ENCODE peak calls at places on chromosomes 11 and 22, in six cellular contexts. One of them, this sample, is unnamed.

GRCh38 chr22:23183107-23183698 is 2.9 kb downstream of the BCR start:
- DNase-seq in midbrain: peak; percentile 83
- DNase-seq in kidney: peak; percentile 81
- DNase-seq in EH: peak; percentile 62
- DNase-seq in BE2C: peak; percentile 83
- DNase-seq in SW 1271: no peak
- DNase-seq in this sample: peak; percentile 94

GRCh38 chr11:64040684-64041267 is 5.0 kb downstream of the FLRT1 start:
- DNase-seq in SW 1271: no peak
- DNase-seq in midbrain: peak; percentile 52
- DNase-seq in kidney: no peak
- DNase-seq in EH: no peak
- DNase-seq in BE2C: no peak
- DNase-seq in this sample: peak; percentile 93

GRCh38 chr11:65389294-65389980 is 3.0 kb downstream of the FRMD8 start:
- DNase-seq in BE2C: no peak
- DNase-seq in midbrain: no peak
- DNase-seq in EH: no peak
- DNase-seq in kidney: peak; percentile 71
- DNase-seq in SW 1271: no peak
- DNase-seq in this sample: peak; percentile 38

GRCh38 chr11:3782963-3783362 is 14.4 kb downstream of the NUP98 start:
- DNase-seq in SW 1271: no peak
- DNase-seq in BE2C: no peak
- DNase-seq in midbrain: no peak
- DNase-seq in EH: no peak
- DNase-seq in kidney: no peak
- DNase-seq in this sample: no peak

GRCh38 chr11:43908191-43908590 is 27.6 kb downstream of the ALKBH3 start:
- DNase-seq in BE2C: no peak
- DNase-seq in EH: no peak
- DNase-seq in midbrain: no peak
- DNase-seq in SW 1271: no peak
- DNase-seq in kidney: no peak
- DNase-seq in this sample: no peak

GRCh38 chr11:47163898-47164297 is 12.8 kb downstream of the ARFGAP2 start:
- DNase-seq in midbrain: no peak
- DNase-seq in kidney: no peak
- DNase-seq in BE2C: no peak
- DNase-seq in SW 1271: no peak
- DNase-seq in EH: no peak
- DNase-seq in this sample: no peak

GRCh38 chr11:35190804-35191348 is 51.9 kb downstream of the CD44 start:
- DNase-seq in midbrain: no peak
- DNase-seq in SW 1271: no peak
- DNase-seq in BE2C: no peak
- DNase-seq in kidney: no peak
- DNase-seq in EH: no peak
- DNase-seq in this sample: no peak

GRCh38 chr11:32671051-32671450 is 87.4 kb downstream of the EIF3M start:
- DNase-seq in EH: no peak
- DNase-seq in kidney: no peak
- DNase-seq in BE2C: no peak
- DNase-seq in midbrain: no peak
- DNase-seq in SW 1271: no peak
- DNase-seq in this sample: no peak

GRCh38 chr11:17457361-17458104 is 19.1 kb downstream of the ABCC8 start:
- DNase-seq in midbrain: no peak
- DNase-seq in BE2C: no peak
- DNase-seq in kidney: no peak
- DNase-seq in SW 1271: no peak
- DNase-seq in EH: no peak
- DNase-seq in this sample: peak; percentile 66

GRCh38 chr11:103035656-103036434 is 56.1 kb downstream of the DCUN1D5 start:
- DNase-seq in kidney: no peak
- DNase-seq in SW 1271: peak; percentile 97
- DNase-seq in midbrain: peak; percentile 35
- DNase-seq in BE2C: peak; percentile 42
- DNase-seq in EH: peak; percentile 86
- DNase-seq in this sample: peak; percentile 42

GRCh38 chr11:97995874-97996273 is 1024.9 kb upstream of the CNTN5 start:
- DNase-seq in BE2C: no peak
- DNase-seq in EH: no peak
- DNase-seq in SW 1271: no peak
- DNase-seq in midbrain: no peak
- DNase-seq in kidney: no peak
- DNase-seq in this sample: no peak

GRCh38 chr11:46855167-46855566 is 9.1 kb upstream of the CKAP5 start:
- DNase-seq in SW 1271: no peak
- DNase-seq in EH: no peak
- DNase-seq in midbrain: no peak
- DNase-seq in BE2C: no peak
- DNase-seq in kidney: no peak
- DNase-seq in this sample: no peak

GRCh38 chr11:8247312-8247711 is 16.4 kb downstream of the LMO1 start:
- DNase-seq in SW 1271: no peak
- DNase-seq in BE2C: no peak
- DNase-seq in kidney: peak; percentile 51
- DNase-seq in EH: peak; percentile 25
- DNase-seq in midbrain: no peak
- DNase-seq in this sample: peak; percentile 53

GRCh38 chr11:83521647-83522596 is 235.8 kb upstream of the CCDC90B start:
- DNase-seq in EH: peak; percentile 39
- DNase-seq in kidney: no peak
- DNase-seq in SW 1271: peak; percentile 5
- DNase-seq in BE2C: peak; percentile 50
- DNase-seq in midbrain: no peak
- DNase-seq in this sample: peak; percentile 30

GRCh38 chr11:32326522-32326921 is 108.8 kb downstream of the WT1 start:
- DNase-seq in midbrain: no peak
- DNase-seq in EH: no peak
- DNase-seq in SW 1271: no peak
- DNase-seq in kidney: no peak
- DNase-seq in BE2C: no peak
- DNase-seq in this sample: no peak

GRCh38 chr22:10781571-10782403 is 4746.2 kb upstream of the OR11H1 start:
- DNase-seq in SW 1271: no peak
- DNase-seq in BE2C: no peak
- DNase-seq in EH: no peak
- DNase-seq in kidney: no peak
- DNase-seq in midbrain: no peak
- DNase-seq in this sample: no peak

GRCh38 chr11:131667566-131667965 is 297.2 kb downstream of the NTM start:
- DNase-seq in midbrain: no peak
- DNase-seq in kidney: no peak
- DNase-seq in BE2C: no peak
- DNase-seq in SW 1271: no peak
- DNase-seq in EH: no peak
- DNase-seq in this sample: no peak

GRCh38 chr22:33639588-33640254 is 280.6 kb downstream of the LARGE1 start:
- DNase-seq in midbrain: no peak
- DNase-seq in BE2C: no peak
- DNase-seq in EH: no peak
- DNase-seq in kidney: no peak
- DNase-seq in SW 1271: no peak
- DNase-seq in this sample: no peak

GRCh38 chr11:73186294-73186850 is 31.7 kb upstream of the P2RY2 start:
- DNase-seq in BE2C: no peak
- DNase-seq in midbrain: no peak
- DNase-seq in EH: no peak
- DNase-seq in kidney: no peak
- DNase-seq in SW 1271: no peak
- DNase-seq in this sample: no peak

GRCh38 chr11:69546735-69547370 is 65.4 kb downstream of the LINC01488 start:
- DNase-seq in kidney: no peak
- DNase-seq in SW 1271: no peak
- DNase-seq in BE2C: no peak
- DNase-seq in EH: no peak
- DNase-seq in midbrain: no peak
- DNase-seq in this sample: peak; percentile 31

GRCh38 chr22:39868741-39869140 is 24.8 kb downstream of the ENTHD1 start:
- DNase-seq in BE2C: no peak
- DNase-seq in kidney: no peak
- DNase-seq in EH: no peak
- DNase-seq in SW 1271: no peak
- DNase-seq in midbrain: no peak
- DNase-seq in this sample: no peak

GRCh38 chr11:133946541-133947297 is 10.0 kb downstream of the IGSF9B start:
- DNase-seq in kidney: peak; percentile 63
- DNase-seq in EH: no peak
- DNase-seq in SW 1271: no peak
- DNase-seq in BE2C: peak; percentile 96
- DNase-seq in midbrain: peak; percentile 26
- DNase-seq in this sample: no peak

GRCh38 chr22:39960791-39961746 is 872 bp downstream of the TMA7B start:
- DNase-seq in BE2C: no peak
- DNase-seq in kidney: no peak
- DNase-seq in EH: peak; percentile 92
- DNase-seq in midbrain: no peak
- DNase-seq in SW 1271: no peak
- DNase-seq in this sample: peak; percentile 92

GRCh38 chr11:6646631-6647281 is 8.9 kb downstream of the DCHS1 start:
- DNase-seq in SW 1271: no peak
- DNase-seq in kidney: peak; percentile 76
- DNase-seq in midbrain: no peak
- DNase-seq in EH: peak; percentile 76
- DNase-seq in BE2C: peak; percentile 23
- DNase-seq in this sample: no peak

GRCh38 chr11:3947084-3947483 is 91.6 kb downstream of the STIM1 start:
- DNase-seq in kidney: no peak
- DNase-seq in midbrain: no peak
- DNase-seq in SW 1271: peak; percentile 7
- DNase-seq in EH: peak; percentile 75
- DNase-seq in BE2C: no peak
- DNase-seq in this sample: no peak

GRCh38 chr22:45201678-45202332 is 38.1 kb downstream of the NUP50 start:
- DNase-seq in kidney: no peak
- DNase-seq in EH: peak; percentile 96
- DNase-seq in midbrain: no peak
- DNase-seq in BE2C: no peak
- DNase-seq in SW 1271: no peak
- DNase-seq in this sample: peak; percentile 97

GRCh38 chr11:134176284-134176683 is 47.5 kb downstream of the NCAPD3 start:
- DNase-seq in midbrain: no peak
- DNase-seq in BE2C: no peak
- DNase-seq in EH: no peak
- DNase-seq in kidney: no peak
- DNase-seq in SW 1271: no peak
- DNase-seq in this sample: no peak

GRCh38 chr11:1235615-1236315 is 12.9 kb downstream of the MUC5B start:
- DNase-seq in SW 1271: no peak
- DNase-seq in BE2C: no peak
- DNase-seq in EH: no peak
- DNase-seq in kidney: peak; percentile 48
- DNase-seq in midbrain: no peak
- DNase-seq in this sample: peak; percentile 86

GRCh38 chr11:88979641-88980040 is 86.1 kb downstream of the GRM5 start:
- DNase-seq in midbrain: no peak
- DNase-seq in SW 1271: no peak
- DNase-seq in EH: peak; percentile 77
- DNase-seq in BE2C: no peak
- DNase-seq in kidney: no peak
- DNase-seq in this sample: no peak

GRCh38 chr11:65883058-65883761 is 3.6 kb downstream of the CTSW start:
- DNase-seq in midbrain: no peak
- DNase-seq in SW 1271: no peak
- DNase-seq in kidney: peak; percentile 49
- DNase-seq in BE2C: no peak
- DNase-seq in EH: no peak
- DNase-seq in this sample: no peak

GRCh38 chr11:125874556-125875124 is 12.8 kb upstream of the HYLS1 start:
- DNase-seq in midbrain: peak; percentile 82
- DNase-seq in kidney: no peak
- DNase-seq in BE2C: peak; percentile 74
- DNase-seq in SW 1271: peak; percentile 63
- DNase-seq in EH: peak; percentile 74
- DNase-seq in this sample: peak; percentile 76

GRCh38 chr11:19719960-19720359 is 7.3 kb downstream of the NAV2 start:
- DNase-seq in midbrain: peak; percentile 68
- DNase-seq in kidney: no peak
- DNase-seq in BE2C: no peak
- DNase-seq in EH: no peak
- DNase-seq in SW 1271: no peak
- DNase-seq in this sample: no peak